ENCODE peak calls at places on chromosome X, in eight cellular contexts. One of them, this sample, is unnamed.

GRCh38 chrX:25295466-25295865 is 279.7 kb upstream of the ARX start:
- DNase-seq in Peyer's patch: no peak
- DNase-seq in HCT116: no peak
- DNase-seq in prostate gland: no peak
- DNase-seq in lower leg skin: no peak
- DNase-seq in transverse colon: no peak
- DNase-seq in tibial nerve: no peak
- DNase-seq in sigmoid colon: no peak
- DNase-seq in this sample: no peak

GRCh38 chrX:13824746-13825145 is 7.9 kb upstream of the GPM6B start:
- DNase-seq in Peyer's patch: no peak
- DNase-seq in sigmoid colon: no peak
- DNase-seq in tibial nerve: no peak
- DNase-seq in prostate gland: no peak
- DNase-seq in lower leg skin: no peak
- DNase-seq in HCT116: no peak
- DNase-seq in transverse colon: no peak
- DNase-seq in this sample: no peak

GRCh38 chrX:80014141-80014940 is at the start of gene TBX22:
- DNase-seq in prostate gland: no peak
- DNase-seq in transverse colon: no peak
- DNase-seq in Peyer's patch: no peak
- DNase-seq in lower leg skin: no peak
- DNase-seq in sigmoid colon: no peak
- DNase-seq in HCT116: no peak
- DNase-seq in tibial nerve: no peak
- DNase-seq in this sample: no peak

GRCh38 chrX:65679071-65679540 is 11.7 kb downstream of the MSN start:
- DNase-seq in lower leg skin: no peak
- DNase-seq in transverse colon: no peak
- DNase-seq in HCT116: no peak
- DNase-seq in prostate gland: no peak
- DNase-seq in Peyer's patch: no peak
- DNase-seq in sigmoid colon: no peak
- DNase-seq in tibial nerve: no peak
- DNase-seq in this sample: no peak

GRCh38 chrX:55056820-55057690 is 17.8 kb upstream of the PAGE2B start:
- DNase-seq in tibial nerve: no peak
- DNase-seq in lower leg skin: no peak
- DNase-seq in prostate gland: no peak
- DNase-seq in HCT116: no peak
- DNase-seq in Peyer's patch: no peak
- DNase-seq in sigmoid colon: no peak
- DNase-seq in transverse colon: no peak
- DNase-seq in this sample: no peak

GRCh38 chrX:42096262-42096939 is 173.0 kb upstream of the CASK start:
- DNase-seq in sigmoid colon: no peak
- DNase-seq in tibial nerve: no peak
- DNase-seq in transverse colon: no peak
- DNase-seq in Peyer's patch: no peak
- DNase-seq in prostate gland: no peak
- DNase-seq in HCT116: peak; percentile 2
- DNase-seq in lower leg skin: no peak
- DNase-seq in this sample: peak; percentile 4

GRCh38 chrX:131366387-131366786 is 77.3 kb upstream of the IGSF1 start:
- DNase-seq in lower leg skin: no peak
- DNase-seq in Peyer's patch: no peak
- DNase-seq in tibial nerve: no peak
- DNase-seq in prostate gland: no peak
- DNase-seq in HCT116: no peak
- DNase-seq in sigmoid colon: no peak
- DNase-seq in transverse colon: no peak
- DNase-seq in this sample: no peak

GRCh38 chrX:39318497-39319343 is 517.5 kb downstream of the MID1IP1 start:
- DNase-seq in lower leg skin: peak; percentile 63
- DNase-seq in transverse colon: no peak
- DNase-seq in tibial nerve: no peak
- DNase-seq in sigmoid colon: peak; percentile 84
- DNase-seq in prostate gland: no peak
- DNase-seq in HCT116: no peak
- DNase-seq in Peyer's patch: no peak
- DNase-seq in this sample: no peak

GRCh38 chrX:64151911-64152310 is 53.6 kb downstream of the AMER1 start:
- DNase-seq in HCT116: no peak
- DNase-seq in lower leg skin: no peak
- DNase-seq in transverse colon: no peak
- DNase-seq in sigmoid colon: no peak
- DNase-seq in tibial nerve: no peak
- DNase-seq in prostate gland: peak; percentile 29
- DNase-seq in Peyer's patch: no peak
- DNase-seq in this sample: no peak

GRCh38 chrX:107496786-107497185 is 47.3 kb downstream of the FRMPD3 start:
- DNase-seq in sigmoid colon: no peak
- DNase-seq in tibial nerve: no peak
- DNase-seq in HCT116: no peak
- DNase-seq in lower leg skin: peak; percentile 43
- DNase-seq in transverse colon: no peak
- DNase-seq in prostate gland: no peak
- DNase-seq in Peyer's patch: no peak
- DNase-seq in this sample: no peak
- TF ChIP-seq POLR2A in sigmoid colon: no peak
- TF ChIP-seq POLR2A in tibial nerve: no peak
- TF ChIP-seq POLR2A in HCT116: no peak
- TF ChIP-seq POLR2A in lower leg skin: no peak
- TF ChIP-seq POLR2A in transverse colon: no peak
- TF ChIP-seq POLR2A in prostate gland: no peak
- TF ChIP-seq POLR2A in Peyer's patch: no peak
- TF ChIP-seq POLR2A in this sample: no peak

GRCh38 chrX:44953734-44954502 is 80.9 kb downstream of the KDM6A start:
- DNase-seq in HCT116: no peak
- DNase-seq in sigmoid colon: no peak
- DNase-seq in transverse colon: no peak
- DNase-seq in prostate gland: no peak
- DNase-seq in Peyer's patch: no peak
- DNase-seq in tibial nerve: no peak
- DNase-seq in lower leg skin: no peak
- DNase-seq in this sample: no peak

GRCh38 chrX:44952329-44953027 is 79.5 kb downstream of the KDM6A start:
- DNase-seq in sigmoid colon: no peak
- DNase-seq in transverse colon: no peak
- DNase-seq in lower leg skin: no peak
- DNase-seq in HCT116: no peak
- DNase-seq in prostate gland: no peak
- DNase-seq in Peyer's patch: no peak
- DNase-seq in tibial nerve: no peak
- DNase-seq in this sample: no peak

GRCh38 chrX:44949125-44949524 is 76.1 kb downstream of the KDM6A start:
- DNase-seq in lower leg skin: no peak
- DNase-seq in tibial nerve: no peak
- DNase-seq in HCT116: no peak
- DNase-seq in Peyer's patch: no peak
- DNase-seq in prostate gland: no peak
- DNase-seq in transverse colon: no peak
- DNase-seq in sigmoid colon: no peak
- DNase-seq in this sample: no peak

GRCh38 chrX:44954562-44954961 is 81.6 kb downstream of the KDM6A start:
- DNase-seq in sigmoid colon: no peak
- DNase-seq in HCT116: no peak
- DNase-seq in prostate gland: no peak
- DNase-seq in lower leg skin: no peak
- DNase-seq in tibial nerve: no peak
- DNase-seq in Peyer's patch: no peak
- DNase-seq in transverse colon: no peak
- DNase-seq in this sample: no peak

DNA sequence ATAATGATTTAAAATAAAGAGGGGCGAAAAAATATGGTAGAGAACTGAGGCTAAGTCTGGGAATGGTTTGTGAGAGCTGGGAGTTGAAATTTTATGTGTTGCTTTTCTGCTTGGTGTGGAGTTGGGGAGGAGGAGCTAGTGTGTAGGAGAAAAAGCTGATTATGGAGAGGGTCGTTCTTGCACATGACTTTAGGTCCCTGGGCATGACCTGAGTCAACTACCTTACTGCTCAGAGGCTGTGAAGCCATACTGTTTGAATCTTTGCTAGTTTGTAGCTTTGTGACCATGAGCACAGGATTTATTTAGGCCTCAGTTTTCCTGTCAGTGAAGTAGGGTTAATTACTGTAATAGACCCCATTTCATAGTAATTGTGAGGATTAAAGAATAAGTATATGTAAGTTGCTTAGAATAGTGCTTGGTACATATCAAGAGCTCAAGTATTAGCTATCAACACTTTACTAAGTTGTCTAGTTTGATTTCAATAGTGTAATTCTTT is 78.6 kb downstream of the KDM6A start:
- DNase-seq in Peyer's patch: no peak
- DNase-seq in HCT116: no peak
- DNase-seq in lower leg skin: no peak
- DNase-seq in tibial nerve: no peak
- DNase-seq in transverse colon: no peak
- DNase-seq in prostate gland: no peak
- DNase-seq in sigmoid colon: no peak
- DNase-seq in this sample: no peak
- TF ChIP-seq POLR2A in Peyer's patch: no peak
- TF ChIP-seq POLR2A in HCT116: no peak
- TF ChIP-seq POLR2A in lower leg skin: no peak
- TF ChIP-seq POLR2A in tibial nerve: no peak
- TF ChIP-seq POLR2A in transverse colon: no peak
- TF ChIP-seq POLR2A in prostate gland: no peak
- TF ChIP-seq POLR2A in sigmoid colon: no peak
- TF ChIP-seq POLR2A in this sample: no peak

DNA sequence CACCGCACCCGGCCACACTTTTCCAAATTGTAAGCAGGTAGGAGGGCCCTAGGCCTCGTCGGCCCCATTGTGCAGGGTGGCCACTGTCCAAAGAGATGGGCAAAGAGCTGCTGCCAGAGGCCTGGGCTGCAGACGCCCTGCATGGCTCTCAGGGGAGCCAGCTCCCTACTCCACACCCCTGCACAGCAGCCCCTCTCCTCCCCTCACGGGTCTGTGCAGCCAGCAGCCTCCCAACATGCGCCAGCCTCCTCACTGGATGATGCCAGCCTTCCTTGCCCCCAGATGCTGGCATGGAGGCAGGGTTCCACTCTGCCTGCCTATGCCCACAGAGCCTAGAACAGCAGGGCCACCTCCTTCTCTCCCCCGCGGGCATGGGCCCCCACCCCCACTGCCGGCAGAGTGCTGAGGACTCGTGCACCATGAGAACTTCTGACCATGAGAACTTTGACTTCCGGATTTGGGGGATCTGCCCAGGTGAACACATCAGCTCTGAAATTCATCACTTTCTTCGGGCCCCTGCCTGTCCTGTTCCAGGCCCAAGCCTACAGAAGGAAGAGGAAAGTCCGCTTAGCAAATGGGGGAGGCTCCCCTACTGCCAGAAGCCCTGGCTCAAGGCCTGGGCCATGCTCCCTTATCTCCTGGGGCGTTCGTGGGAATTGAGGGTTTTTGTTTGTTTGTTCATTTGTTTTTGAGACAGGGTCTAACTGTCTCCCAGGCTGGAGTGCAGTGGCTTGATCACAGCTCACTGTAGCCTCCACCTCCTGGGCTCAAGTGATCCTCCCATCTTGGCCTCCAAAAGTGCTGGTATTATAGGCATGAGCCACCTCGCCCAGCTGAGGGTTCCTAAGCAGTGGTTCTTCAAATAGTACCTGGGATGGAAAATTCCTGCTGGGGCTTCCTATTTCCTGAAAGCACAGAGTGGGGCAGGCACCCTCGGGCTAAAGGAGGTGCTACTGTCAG is 8.0 kb downstream of the IRAK1 start:
- DNase-seq in tibial nerve: no peak
- DNase-seq in prostate gland: no peak
- DNase-seq in sigmoid colon: no peak
- DNase-seq in Peyer's patch: no peak
- DNase-seq in transverse colon: no peak
- DNase-seq in lower leg skin: no peak
- DNase-seq in HCT116: no peak
- DNase-seq in this sample: no peak
- TF ChIP-seq POLR2A in tibial nerve: no peak
- TF ChIP-seq POLR2A in prostate gland: no peak
- TF ChIP-seq POLR2A in sigmoid colon: no peak
- TF ChIP-seq POLR2A in Peyer's patch: no peak
- TF ChIP-seq POLR2A in transverse colon: no peak
- TF ChIP-seq POLR2A in lower leg skin: no peak
- TF ChIP-seq POLR2A in HCT116: no peak
- TF ChIP-seq POLR2A in this sample: no peak

GRCh38 chrX:86149089-86149488 is 838 bp downstream of the DACH2 start:
- DNase-seq in sigmoid colon: no peak
- DNase-seq in lower leg skin: no peak
- DNase-seq in tibial nerve: no peak
- DNase-seq in prostate gland: no peak
- DNase-seq in Peyer's patch: no peak
- DNase-seq in transverse colon: no peak
- DNase-seq in HCT116: no peak
- DNase-seq in this sample: no peak

GRCh38 chrX:86148594-86148993 is 343 bp downstream of the DACH2 start:
- DNase-seq in Peyer's patch: no peak
- DNase-seq in tibial nerve: no peak
- DNase-seq in lower leg skin: peak; percentile 81
- DNase-seq in prostate gland: no peak
- DNase-seq in sigmoid colon: no peak
- DNase-seq in HCT116: no peak
- DNase-seq in transverse colon: no peak
- DNase-seq in this sample: no peak

GRCh38 chrX:86146102-86146501 is 2.1 kb upstream of the DACH2 start:
- DNase-seq in sigmoid colon: no peak
- DNase-seq in Peyer's patch: no peak
- DNase-seq in transverse colon: no peak
- DNase-seq in HCT116: no peak
- DNase-seq in tibial nerve: no peak
- DNase-seq in lower leg skin: no peak
- DNase-seq in prostate gland: no peak
- DNase-seq in this sample: no peak

GRCh38 chrX:86148024-86148511 is at the start of gene DACH2:
- DNase-seq in HCT116: no peak
- DNase-seq in sigmoid colon: peak; percentile 87
- DNase-seq in Peyer's patch: peak; percentile 68
- DNase-seq in prostate gland: peak; percentile 75
- DNase-seq in tibial nerve: peak; percentile 19
- DNase-seq in lower leg skin: peak; percentile 92
- DNase-seq in transverse colon: peak; percentile 66
- DNase-seq in this sample: no peak
- TF ChIP-seq POLR2A in HCT116: no peak
- TF ChIP-seq POLR2A in sigmoid colon: no peak
- TF ChIP-seq POLR2A in Peyer's patch: no peak
- TF ChIP-seq POLR2A in prostate gland: no peak
- TF ChIP-seq POLR2A in tibial nerve: no peak
- TF ChIP-seq POLR2A in lower leg skin: no peak
- TF ChIP-seq POLR2A in transverse colon: no peak
- TF ChIP-seq POLR2A in this sample: no peak

This sample was measured in H54.